ENCODE peak calls at places on chromosomes 7 and 10, in eight cellular contexts. M is Panc1, O is chondrocyte, A is astrocyte of the cerebellum, V is colonic mucosa, J is ovary, R is hepatocyte, N is transverse colon. T is an unnamed sample.

GRCh38 chr10:58706836-58707235 is 194.2 kb downstream of the BICC1 start:
- DNase-seq in M (no peak), O (no peak), A (no peak), V (no peak), J (no peak), R (no peak), N (no peak), T (no peak)

GRCh38 chr7:34066968-34067367 is 161.6 kb downstream of the BMPER start:
- DNase-seq in M (no peak), O (no peak), A (no peak), V (no peak), J (no peak), R (no peak), N (no peak), T (peak)

GRCh38 chr7:123151443-123151842 is 48.3 kb downstream of the SLC13A1 start:
- DNase-seq in M (no peak), O (no peak), A (no peak), V (no peak), J (no peak), R (no peak), N (no peak), T (no peak)

GRCh38 chr7:2971914-2972530 is 71.6 kb downstream of the CARD11 start:
- DNase-seq in M (no peak), O (peak), A (no peak), V (no peak), J (no peak), R (no peak), N (no peak), T (no peak)

GRCh38 chr10:99232357-99232999 is 3.2 kb downstream of the HPSE2 start:
- DNase-seq in M (no peak), O (no peak), A (no peak), V (peak), J (no peak), R (peak), N (no peak), T (no peak)

GRCh38 chr10:133324198-133324792 is 12.4 kb downstream of the CALY start:
- DNase-seq in M (no peak), O (peak), A (no peak), V (peak), J (peak), R (peak), N (peak), T (peak)

GRCh38 chr7:153934048-153934447 is 118.2 kb upstream of the DPP6 start:
- DNase-seq in M (no peak), O (no peak), A (no peak), V (no peak), J (no peak), R (no peak), N (no peak), T (no peak)

GRCh38 chr10:26566525-26567348 is 128.6 kb downstream of the APBB1IP start:
- DNase-seq in M (no peak), O (no peak), A (no peak), V (no peak), J (no peak), R (peak), N (no peak), T (peak)

GRCh38 chr10:72243822-72244437 is 27.9 kb upstream of the ASCC1 start:
- DNase-seq in M (no peak), O (peak), A (peak), V (peak), J (peak), R (peak), N (peak), T (peak)

GRCh38 chr7:28405662-28406061 is 6.7 kb upstream of the CREB5 start:
- DNase-seq in M (no peak), O (no peak), A (peak), V (no peak), J (no peak), R (peak), N (peak), T (peak)

GRCh38 chr10:12430406-12430982 is 81.1 kb downstream of the CAMK1D start:
- DNase-seq in M (no peak), O (no peak), A (no peak), V (no peak), J (no peak), R (no peak), N (no peak), T (no peak)

GRCh38 chr10:26624017-26624416 is 73.5 kb upstream of the PDSS1 start:
- DNase-seq in M (no peak), O (no peak), A (no peak), V (no peak), J (no peak), R (no peak), N (no peak), T (no peak)

GRCh38 chr10:103599907-103600306 is 106.4 kb downstream of the NEURL1 start:
- DNase-seq in M (no peak), O (no peak), A (no peak), V (no peak), J (no peak), R (no peak), N (no peak), T (no peak)

GRCh38 chr7:157588271-157588589 is 251.4 kb downstream of the DNAJB6 start:
- DNase-seq in M (no peak), O (peak), A (no peak), V (no peak), J (no peak), R (no peak), N (no peak), T (no peak)

GRCh38 chr7:19707240-19707639 is 1.6 kb downstream of the POLR1F start:
- DNase-seq in M (no peak), O (no peak), A (no peak), V (no peak), J (no peak), R (no peak), N (no peak), T (peak)

GRCh38 chr7:45646996-45647411 is 72.8 kb downstream of the ADCY1 start:
- DNase-seq in M (no peak), O (peak), A (no peak), V (no peak), J (no peak), R (no peak), N (no peak), T (no peak)

GRCh38 chr7:87330316-87330715 is 15.1 kb upstream of the CROT start:
- DNase-seq in M (no peak), O (no peak), A (no peak), V (no peak), J (no peak), R (no peak), N (no peak), T (no peak)

GRCh38 chr7:128997161-128997560 is 57.8 kb downstream of the TNPO3 start:
- DNase-seq in M (no peak), O (no peak), A (no peak), V (no peak), J (no peak), R (no peak), N (no peak), T (no peak)

GRCh38 chr7:5614579-5614978 is 166.9 kb downstream of the RNF216 start:
- DNase-seq in M (no peak), O (no peak), A (no peak), V (no peak), J (no peak), R (no peak), N (no peak), T (no peak)

GRCh38 chr10:13311177-13311575 is 11.3 kb upstream of the PHYH start:
- DNase-seq in M (no peak), O (no peak), A (no peak), V (no peak), J (no peak), R (no peak), N (no peak), T (no peak)

GRCh38 chr10:97869091-97870042 is 19.7 kb downstream of the GOLGA7B start:
- DNase-seq in M (peak), O (no peak), A (peak), V (peak), J (no peak), R (peak), N (peak), T (peak)

GRCh38 chr10:89206402-89207180 is 526 bp downstream of the CH25H start:
- DNase-seq in M (no peak), O (no peak), A (no peak), V (peak), J (peak), R (no peak), N (peak), T (peak)

GRCh38 chr10:95864906-95865813 is 42.6 kb upstream of the CC2D2B start:
- DNase-seq in M (peak), O (no peak), A (peak), V (peak), J (no peak), R (peak), N (peak), T (peak)

GRCh38 chr10:105464961-105465360 is 823.9 kb downstream of the SORCS3 start:
- DNase-seq in M (no peak), O (no peak), A (no peak), V (no peak), J (no peak), R (no peak), N (no peak), T (no peak)

GRCh38 chr10:105468769-105469168 is 827.7 kb downstream of the SORCS3 start:
- DNase-seq in M (no peak), O (no peak), A (no peak), V (no peak), J (no peak), R (no peak), N (no peak), T (no peak)

GRCh38 chr10:105466521-105466920 is 825.4 kb downstream of the SORCS3 start:
- DNase-seq in M (no peak), O (no peak), A (no peak), V (no peak), J (no peak), R (no peak), N (no peak), T (no peak)
- TF ChIP-seq CTCF in M (no peak), O (no peak), A (no peak), V (no peak), J (no peak), R (no peak), N (no peak), T (no peak)

DNA sequence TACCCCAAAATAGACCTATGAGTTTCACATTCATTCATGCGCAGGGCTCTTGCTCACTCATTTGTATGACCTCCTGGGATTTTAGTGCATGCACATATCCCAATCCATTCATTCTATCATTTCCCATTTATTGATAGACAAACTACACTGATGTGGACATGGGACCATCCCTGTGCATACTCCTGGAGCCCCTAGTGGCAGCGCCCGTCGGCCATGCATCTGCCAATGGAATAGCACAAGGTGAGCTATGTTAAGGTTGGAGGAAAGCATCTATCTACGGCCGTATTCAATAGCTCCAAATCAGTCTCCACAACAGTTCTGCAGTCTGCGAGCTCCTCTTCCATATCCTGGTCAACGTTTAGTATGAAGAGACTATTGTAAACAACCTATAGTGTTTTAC is 31.7 kb upstream of the FIGNL1 start:
- DNase-seq in M (no peak), O (no peak), A (no peak), V (no peak), J (no peak), R (no peak), N (no peak), T (no peak)
- TF ChIP-seq CTCF in M (no peak), O (no peak), A (no peak), V (no peak), J (no peak), R (no peak), N (no peak), T (no peak)

DNA sequence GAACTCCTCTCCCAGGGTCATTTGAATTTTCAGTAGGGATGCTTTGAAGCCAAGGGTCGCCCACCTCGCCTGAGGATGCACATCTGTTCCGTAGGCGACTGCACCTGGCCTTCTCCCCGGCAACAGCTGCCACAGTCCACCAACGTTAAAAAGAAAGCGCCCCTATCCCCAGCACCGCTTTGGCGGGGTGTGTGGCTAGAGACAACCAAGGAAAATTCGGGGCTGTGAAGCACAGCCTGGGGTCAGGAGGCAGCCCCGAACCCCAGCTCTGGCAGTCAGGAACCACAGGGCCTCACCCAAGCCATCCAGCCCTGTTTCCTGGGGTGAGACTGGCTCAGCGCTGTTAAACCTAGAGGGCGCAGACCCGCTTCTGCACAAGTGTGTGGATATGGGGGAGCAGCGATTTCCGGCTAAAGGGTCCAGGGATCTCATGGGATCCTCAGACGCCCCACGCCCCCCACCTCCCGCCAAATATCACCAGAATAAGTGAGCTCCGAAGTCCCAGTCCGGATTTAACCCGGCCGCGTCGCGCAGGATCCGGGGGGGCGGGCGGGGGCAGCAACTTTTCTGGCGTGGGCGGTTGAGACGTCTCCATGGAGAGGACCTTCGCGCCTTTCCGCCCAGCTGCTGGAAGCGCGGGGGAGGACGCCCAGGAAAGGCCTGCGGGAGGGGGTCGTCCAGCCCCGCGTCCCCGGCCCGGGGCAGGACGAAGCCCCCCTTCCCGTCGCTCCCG is 821 bp downstream of the ZC3HAV1L start:
- DNase-seq in M (no peak), O (no peak), A (no peak), V (peak), J (peak), R (peak), N (peak), T (peak)
- TF ChIP-seq CTCF in M (no peak), O (no peak), A (no peak), V (no peak), J (no peak), R (no peak), N (no peak), T (no peak)

GRCh38 chr7:96800824-96801223 is 91.2 kb upstream of the SEM1 start:
- DNase-seq in M (no peak), O (no peak), A (peak), V (no peak), J (no peak), R (no peak), N (no peak), T (peak)
- TF ChIP-seq CTCF in M (no peak), O (no peak), A (no peak), V (no peak), J (no peak), R (no peak), N (no peak), T (no peak)

DNA sequence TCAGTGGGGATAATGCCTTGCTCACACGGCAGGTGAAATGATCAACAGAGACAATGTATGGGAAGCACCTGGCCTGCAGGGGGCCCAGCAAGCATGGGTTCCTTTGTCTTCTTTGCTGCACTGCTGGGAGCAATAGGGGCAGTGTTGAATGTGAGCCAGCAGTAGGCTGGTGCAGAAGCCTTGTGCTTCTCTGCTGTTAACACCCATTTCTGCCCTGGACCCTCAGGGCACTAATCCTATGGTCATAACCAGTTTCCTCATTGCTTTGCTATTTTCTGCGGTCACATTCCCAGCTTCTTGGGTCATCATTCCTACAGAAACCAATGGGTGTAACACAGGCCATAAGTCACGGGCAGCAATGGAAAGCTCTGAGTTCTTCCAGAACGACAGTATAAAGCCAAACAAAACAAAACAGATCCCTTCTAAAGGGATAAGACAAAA is 10.9 kb upstream of the LGI1 start:
- DNase-seq in M (peak), O (no peak), A (peak), V (peak), J (no peak), R (peak), N (peak), T (peak)
- TF ChIP-seq CTCF in M (peak), O (peak), A (peak), V (peak), J (no peak), R (peak), N (no peak), T (peak)

GRCh38 chr7:66418537-66418936 is 210.1 kb upstream of the KCTD7 start:
- DNase-seq in M (no peak), O (no peak), A (no peak), V (no peak), J (no peak), R (no peak), N (no peak), T (no peak)

GRCh38 chr7:66415659-66416265 is 210.6 kb downstream of the TPST1 start:
- DNase-seq in M (no peak), O (no peak), A (no peak), V (no peak), J (no peak), R (no peak), N (no peak), T (no peak)

GRCh38 chr7:66409493-66409892 is 204.4 kb downstream of the TPST1 start:
- DNase-seq in M (no peak), O (no peak), A (no peak), V (no peak), J (no peak), R (no peak), N (no peak), T (no peak)

GRCh38 chr7:66419210-66419609 is 209.5 kb upstream of the KCTD7 start:
- DNase-seq in M (no peak), O (no peak), A (no peak), V (no peak), J (no peak), R (peak), N (no peak), T (no peak)

DNA sequence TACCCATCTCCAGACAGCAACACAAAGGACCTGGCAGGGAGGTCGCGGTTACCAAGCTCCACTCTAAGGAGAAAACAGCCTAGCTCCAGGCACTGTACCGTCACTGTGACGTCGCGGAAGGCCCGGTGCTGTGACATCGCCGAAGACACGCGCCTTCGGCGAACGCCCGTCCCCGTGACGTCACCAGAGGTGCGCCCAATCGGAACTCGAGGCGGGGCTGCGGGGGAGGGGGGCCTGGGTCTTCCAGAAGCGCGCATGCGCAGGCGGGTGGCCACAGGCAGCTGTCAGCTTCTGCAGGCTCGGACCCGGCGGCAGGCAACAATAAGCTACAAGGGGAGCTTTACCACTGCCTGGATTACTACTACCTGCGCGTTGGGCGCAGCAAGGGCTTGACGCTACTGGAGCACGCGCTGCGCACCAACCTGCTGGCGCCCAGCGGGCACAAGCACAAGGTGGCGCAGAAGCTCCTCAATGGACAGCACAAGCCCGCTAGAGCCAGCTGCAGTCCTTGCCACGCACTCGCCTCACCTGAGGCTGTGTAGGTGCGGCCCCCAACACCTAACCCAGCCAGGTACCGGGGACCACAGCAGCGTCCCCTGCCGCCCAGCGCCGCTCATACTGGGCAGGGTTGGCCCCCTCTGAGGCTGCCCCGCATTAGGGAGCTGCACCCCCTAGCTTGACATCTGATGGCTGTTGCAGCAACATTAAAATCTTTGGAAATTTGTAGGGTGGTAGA is 208.4 kb downstream of the TPST1 start:
- DNase-seq in M (peak), O (no peak), A (peak), V (peak), J (peak), R (peak), N (peak), T (peak)
- TF ChIP-seq CTCF in M (peak), O (peak), A (peak), V (peak), J (peak), R (peak), N (peak), T (no peak)

GRCh38 chr10:132294561-132295320 is 13.0 kb downstream of the STK32C start:
- DNase-seq in M (no peak), O (peak), A (no peak), V (no peak), J (no peak), R (no peak), N (no peak), T (no peak)

GRCh38 chr10:132298038-132298935 is 9.5 kb downstream of the STK32C start:
- DNase-seq in M (no peak), O (peak), A (no peak), V (no peak), J (no peak), R (no peak), N (no peak), T (no peak)

GRCh38 chr10:132296671-132297443 is 10.9 kb downstream of the STK32C start:
- DNase-seq in M (no peak), O (peak), A (no peak), V (no peak), J (no peak), R (no peak), N (no peak), T (no peak)

GRCh38 chr10:132299381-132300336 is 8.1 kb downstream of the STK32C start:
- DNase-seq in M (no peak), O (peak), A (no peak), V (no peak), J (no peak), R (no peak), N (peak), T (no peak)

GRCh38 chr10:132297521-132297920 is 10.2 kb downstream of the STK32C start:
- DNase-seq in M (no peak), O (peak), A (no peak), V (no peak), J (no peak), R (no peak), N (no peak), T (no peak)
- TF ChIP-seq CTCF in M (no peak), O (no peak), A (no peak), V (no peak), J (no peak), R (no peak), N (no peak), T (no peak)